ENCODE peak calls at places on chromosomes 11 and 22, in seven cellular contexts. K is GM23338; X is ovary; Q is cardiac muscle cell; W is CD4-positive, alpha-beta T cell; E is tibial nerve; S is K562. V is an unnamed sample.

GRCh38 chr22:24952837-24953293 is 349 bp downstream of the KIAA1671 start:
- DNase-seq in S (no peak), W (no peak), Q (peak), X (peak), E (no peak), K (peak), V (peak)

GRCh38 chr22:31346255-31346732 is at the start of gene PATZ1:
- DNase-seq in Q (peak), X (peak), E (peak), S (peak), K (peak), W (peak), V (peak)

GRCh38 chr11:26187639-26188038 is 144.3 kb upstream of the ANO3 start:
- DNase-seq in K (no peak), E (no peak), X (no peak), S (no peak), W (no peak), Q (peak), V (no peak)

GRCh38 chr11:66131937-66132632 is 62.0 kb downstream of the PACS1 start:
- DNase-seq in X (no peak), Q (no peak), W (no peak), K (no peak), S (no peak), E (no peak), V (no peak)

GRCh38 chr22:36873614-36874308 is 13.0 kb downstream of the NCF4 start:
- DNase-seq in E (no peak), Q (peak), S (peak), K (peak), W (no peak), X (no peak), V (no peak)

GRCh38 chr22:48661984-48662383 is 1165.7 kb downstream of the BRD1 start:
- DNase-seq in W (no peak), K (no peak), Q (no peak), E (no peak), S (no peak), X (no peak), V (peak)

GRCh38 chr22:41913842-41914534 is 886 bp downstream of the SHISA8 start:
- DNase-seq in S (no peak), K (peak), E (no peak), W (no peak), Q (no peak), X (no peak), V (no peak)

GRCh38 chr11:28289444-28289843 is 181.3 kb downstream of the METTL15 start:
- DNase-seq in W (no peak), E (no peak), S (no peak), Q (no peak), X (no peak), K (no peak), V (no peak)

GRCh38 chr11:130865772-130866114 is 50.5 kb downstream of the SNX19 start:
- DNase-seq in Q (no peak), K (no peak), S (no peak), W (no peak), X (no peak), E (no peak), V (peak)

GRCh38 chr22:23071163-23072034 is 1.1 kb downstream of the GNAZ start:
- DNase-seq in E (no peak), W (no peak), S (no peak), K (no peak), X (peak), Q (no peak), V (peak)

GRCh38 chr22:19823638-19824196 is 31.0 kb downstream of the GNB1L start:
- DNase-seq in E (no peak), S (no peak), Q (no peak), K (no peak), W (no peak), X (peak), V (no peak)

GRCh38 chr11:58626915-58627483 is 4.5 kb downstream of the CNTF start:
- DNase-seq in Q (peak), X (no peak), S (no peak), K (no peak), W (no peak), E (no peak), V (no peak)
- H3K27ac ChIP-seq in Q (no peak), X (no peak), S (no peak), K (no peak), W (no peak), E (no peak), V (peak)

DNA sequence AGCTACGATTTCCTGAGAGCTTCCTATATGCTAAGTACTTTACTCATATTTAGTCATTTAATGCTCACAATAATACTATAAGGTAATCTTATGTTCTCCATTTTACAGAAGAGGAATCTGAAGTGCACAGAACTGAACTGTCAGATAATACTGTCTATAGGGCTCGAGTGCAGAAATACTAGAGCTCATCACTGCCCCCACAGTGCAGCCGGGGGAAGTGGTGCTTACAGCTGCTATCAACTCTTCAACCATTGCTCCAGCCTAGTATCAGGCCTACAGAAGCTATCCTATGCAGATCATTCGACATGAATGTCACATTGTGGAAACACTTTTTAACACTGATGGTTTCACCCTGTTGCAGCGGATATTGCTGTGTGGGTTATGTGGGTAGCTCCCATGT is 929.9 kb downstream of the NTM start:
- DNase-seq in W (no peak), X (no peak), E (no peak), Q (peak), S (no peak), K (peak), V (no peak)
- TF ChIP-seq CTCF in W (no peak), X (no peak), E (no peak), Q (peak), S (no peak), K (peak), V (no peak)

DNA sequence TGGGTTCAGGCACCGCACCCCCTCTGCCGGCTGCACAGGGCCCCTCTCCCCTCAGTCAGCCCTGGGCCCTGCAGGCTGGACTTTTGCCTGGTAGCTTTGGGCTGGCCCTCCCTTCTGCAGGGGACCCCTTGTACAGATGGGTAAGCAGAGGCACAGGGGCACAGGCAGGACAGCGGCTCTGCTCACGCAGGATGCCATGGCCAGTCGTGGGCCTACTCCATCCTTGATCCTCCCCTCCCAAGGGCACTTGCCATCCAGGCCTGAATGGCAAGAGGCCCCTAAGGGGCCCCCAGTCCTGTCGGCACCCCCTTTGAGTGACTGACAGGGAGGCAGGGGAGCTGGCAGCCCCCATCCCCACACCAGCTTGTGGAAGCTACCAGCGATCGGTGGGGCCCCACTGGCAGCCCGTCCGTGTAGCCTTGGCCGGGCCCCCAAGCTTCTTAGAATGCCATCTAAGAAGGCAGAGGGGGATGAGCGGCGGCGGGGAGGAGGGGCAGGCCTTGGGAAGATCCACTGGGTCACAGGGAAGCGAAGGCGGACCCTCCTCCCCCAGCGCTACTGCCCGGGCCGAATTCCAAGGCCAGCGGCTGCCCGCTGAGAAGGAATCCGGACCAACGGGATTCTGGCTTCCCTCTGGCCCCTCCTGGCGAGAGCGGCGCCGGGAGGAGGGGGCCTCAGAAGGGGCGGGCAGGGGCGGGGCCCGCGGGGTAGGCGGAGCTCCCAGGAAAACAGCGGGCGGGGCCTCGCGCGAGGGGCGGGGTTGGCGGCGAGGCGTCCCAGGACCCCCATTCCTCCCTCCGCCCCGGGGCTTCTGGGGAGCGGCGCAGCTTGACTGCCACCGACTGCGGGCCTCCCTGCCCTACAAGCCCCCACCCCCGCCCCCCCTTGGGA is 6.8 kb upstream of the CHKA start:
- DNase-seq in X (peak), Q (peak), S (peak), W (no peak), E (no peak), K (peak), V (peak)
- H3K27ac ChIP-seq in X (peak), Q (peak), S (peak), W (no peak), E (peak), K (peak), V (peak)

GRCh38 chr11:63663809-63664208 is 7.4 kb downstream of the ATL3 start:
- DNase-seq in K (no peak), Q (peak), S (no peak), E (no peak), X (no peak), W (no peak), V (no peak)

GRCh38 chr11:63666874-63667273 is 4.3 kb downstream of the ATL3 start:
- DNase-seq in W (no peak), S (no peak), Q (peak), E (no peak), K (no peak), X (no peak), V (no peak)

DNA sequence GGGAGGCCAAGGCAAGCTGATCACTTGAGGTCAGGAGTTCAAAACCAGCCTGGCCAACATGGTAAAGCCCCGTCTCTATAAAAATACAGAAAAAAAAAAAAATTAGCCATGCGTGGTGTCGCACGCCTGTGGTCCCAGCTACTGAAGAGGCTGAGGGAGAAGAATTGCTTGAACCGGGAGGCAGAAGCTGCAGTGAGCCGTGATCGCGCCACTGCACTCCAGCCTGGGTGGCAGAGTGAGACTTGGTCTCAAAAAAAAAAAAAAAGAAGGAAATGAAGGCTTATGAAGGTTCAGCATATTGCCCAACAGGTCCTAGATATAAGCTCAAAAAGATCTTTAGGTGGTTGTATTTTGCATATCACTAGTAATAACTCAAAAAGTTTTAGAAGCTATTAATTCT is 10.2 kb downstream of the ATL3 start:
- DNase-seq in Q (no peak), E (no peak), K (no peak), X (no peak), W (no peak), S (no peak), V (no peak)
- TF ChIP-seq CTCF in Q (no peak), E (no peak), K (no peak), X (no peak), W (no peak), S (no peak), V (no peak)

V was measured in psoas muscle.